ENCODE peak calls at places on chromosome 17, in five cellular contexts. D, N, I, E and S are unnamed samples.

GRCh38 chr17:11900655-11901054 is 96.6 kb downstream of the ZNF18 start:
- DNase-seq in D (no peak), N (no peak), I (no peak), E (no peak), S (no peak)

GRCh38 chr17:74334393-74335039 is 8.5 kb downstream of the KIF19 start:
- DNase-seq in D (no peak), N (no peak), I (no peak), E (no peak), S (no peak)

GRCh38 chr17:31834448-31834847 is 24.6 kb downstream of the COPRS start:
- DNase-seq in D (no peak), N (no peak), I (no peak), E (no peak), S (no peak)

GRCh38 chr17:37530420-37530819 is 40.7 kb downstream of the DUSP14 start:
- DNase-seq in D (peak), N (no peak), I (no peak), E (no peak), S (no peak)

GRCh38 chr17:79811888-79812205 is 15.0 kb upstream of the CBX8 start:
- DNase-seq in D (no peak), N (no peak), I (no peak), E (no peak), S (no peak)

GRCh38 chr17:69222707-69223106 is 5.9 kb downstream of the ABCA10 start:
- DNase-seq in D (no peak), N (no peak), I (no peak), E (no peak), S (no peak)

GRCh38 chr17:58330544-58330996 is 2.0 kb upstream of the TSPOAP1 start:
- DNase-seq in D (no peak), N (no peak), I (no peak), E (no peak), S (no peak)

GRCh38 chr17:4332296-4332970 is 34.0 kb downstream of the UBE2G1 start:
- DNase-seq in D (peak), N (no peak), I (no peak), E (no peak), S (peak)

GRCh38 chr17:67482784-67483183 is 105.7 kb downstream of the PITPNC1 start:
- DNase-seq in D (no peak), N (no peak), I (no peak), E (no peak), S (no peak)

GRCh38 chr17:79738643-79739042 is 7.9 kb downstream of the ENPP7 start:
- DNase-seq in D (no peak), N (no peak), I (no peak), E (no peak), S (no peak)

GRCh38 chr17:57810740-57811632 is 38.9 kb downstream of the MRPS23 start:
- DNase-seq in D (peak), N (no peak), I (no peak), E (peak), S (no peak)

GRCh38 chr17:45227101-45227591 is 5.5 kb downstream of the FMNL1 start:
- DNase-seq in D (no peak), N (no peak), I (no peak), E (peak), S (no peak)

GRCh38 chr17:17823433-17824118 is 13.2 kb downstream of the SREBF1 start:
- DNase-seq in D (peak), N (no peak), I (peak), E (peak), S (peak)

GRCh38 chr17:40355804-40356758 is 8.5 kb downstream of the GJD3 start:
- DNase-seq in D (no peak), N (no peak), I (no peak), E (no peak), S (no peak)

GRCh38 chr17:57666946-57667345 is 78.2 kb downstream of the CCDC182 start:
- DNase-seq in D (no peak), N (no peak), I (peak), E (no peak), S (no peak)

GRCh38 chr17:75552847-75553552 is 27.5 kb downstream of the LLGL2 start:
- DNase-seq in D (peak), N (no peak), I (no peak), E (no peak), S (no peak)

GRCh38 chr17:15436399-15437369 is 30.7 kb downstream of the CDRT4 start:
- DNase-seq in D (no peak), N (peak), I (no peak), E (peak), S (no peak)

GRCh38 chr17:35449371-35449931 is 885 bp upstream of the SLFN13 start:
- DNase-seq in D (peak), N (no peak), I (no peak), E (no peak), S (no peak)

GRCh38 chr17:44382917-44383316 is 6.5 kb downstream of the ITGA2B start:
- DNase-seq in D (no peak), N (no peak), I (no peak), E (no peak), S (no peak)

GRCh38 chr17:17151055-17151454 is 55.1 kb downstream of the PLD6 start:
- DNase-seq in D (peak), N (peak), I (no peak), E (no peak), S (peak)

GRCh38 chr17:927611-928461 is 51.7 kb downstream of the NXN start:
- DNase-seq in D (peak), N (peak), I (no peak), E (no peak), S (peak)

GRCh38 chr17:48915459-48916282 is 7.5 kb downstream of the UBE2Z start:
- DNase-seq in D (peak), N (peak), I (no peak), E (no peak), S (peak)

GRCh38 chr17:17573912-17574311 is 17.6 kb downstream of the PEMT start:
- DNase-seq in D (no peak), N (no peak), I (no peak), E (no peak), S (no peak)

GRCh38 chr17:2598166-2598565 is 4.7 kb downstream of the PAFAH1B1 start:
- DNase-seq in D (peak), N (no peak), I (no peak), E (no peak), S (peak)

GRCh38 chr17:80029235-80029974 is 6.3 kb downstream of the TBC1D16 start:
- DNase-seq in D (peak), N (no peak), I (peak), E (peak), S (no peak)

DNA sequence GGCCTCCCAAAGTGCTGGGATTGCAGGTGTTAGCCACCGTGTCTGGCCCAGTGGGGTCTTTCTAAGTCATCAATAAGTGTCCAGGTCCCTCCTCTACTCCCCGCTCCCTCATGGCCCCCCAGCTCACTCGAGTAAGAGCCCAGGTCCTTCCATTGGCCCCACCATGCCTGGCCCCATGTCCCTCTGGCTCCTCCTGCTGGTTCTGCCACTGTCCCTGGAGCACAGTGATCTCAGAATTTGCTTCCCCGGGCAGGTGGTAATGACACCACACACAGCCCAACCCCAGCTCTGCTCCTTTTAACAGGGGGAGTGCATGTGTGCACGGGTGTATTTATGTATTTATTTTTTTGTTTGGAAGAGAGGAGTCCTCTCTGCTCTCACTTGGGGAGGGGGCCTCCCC is 19.6 kb downstream of the MGAT5B start:
- DNase-seq in D (no peak), N (no peak), I (no peak), E (no peak), S (no peak)
- TF ChIP-seq CTCF in D (peak), N (peak), I (no peak), E (no peak), S (no peak)

DNA sequence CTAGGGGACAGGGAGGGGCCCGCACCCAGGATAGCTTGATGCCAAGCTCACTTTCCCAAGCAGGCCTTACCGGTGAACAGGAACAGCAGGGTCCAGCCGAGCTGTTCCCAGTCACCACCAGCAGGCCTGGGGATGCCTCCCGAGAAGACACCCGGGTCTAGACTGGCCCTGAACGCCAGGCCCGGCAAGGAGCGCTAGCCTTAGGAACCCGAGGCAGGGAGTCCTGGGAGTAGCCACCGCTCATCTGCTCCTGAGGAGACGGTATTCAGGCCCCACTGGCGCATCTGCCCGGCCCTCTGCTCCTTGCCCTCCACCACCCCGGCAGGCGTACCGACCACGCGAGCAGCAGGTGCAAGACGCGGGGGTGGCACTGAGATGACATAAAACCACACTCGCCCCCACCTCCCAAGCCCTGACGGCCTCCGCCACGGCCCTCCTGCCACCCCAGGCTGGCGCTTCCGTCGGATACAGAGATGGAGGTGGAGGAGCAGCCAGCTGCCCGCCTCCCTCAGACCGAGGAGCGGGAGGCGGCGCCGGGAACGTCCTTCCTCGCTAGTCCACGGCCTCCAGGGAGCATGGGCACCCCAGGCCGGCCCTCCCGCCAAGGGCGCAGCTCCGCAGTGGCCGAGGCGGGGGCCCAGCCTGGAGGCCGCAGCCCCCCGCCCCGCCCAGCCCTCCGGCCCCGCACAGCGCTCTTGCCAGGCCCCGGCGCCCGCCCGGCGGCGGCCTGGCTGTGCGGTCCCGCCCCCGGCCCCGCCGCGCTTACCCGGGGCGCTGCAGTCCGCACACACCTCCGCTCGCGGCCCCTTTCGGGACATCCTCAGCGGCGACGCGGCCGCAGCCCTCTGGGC is 662 bp downstream of the GIT1 start:
- DNase-seq in D (peak), N (no peak), I (no peak), E (peak), S (no peak)
- TF ChIP-seq CTCF in D (no peak), N (no peak), I (peak), E (no peak), S (no peak)

GRCh38 chr17:50281739-50282401 is 7.6 kb downstream of the TMEM92 start:
- DNase-seq in D (no peak), N (no peak), I (no peak), E (no peak), S (no peak)

GRCh38 chr17:50285941-50286340 is 11.7 kb downstream of the TMEM92 start:
- DNase-seq in D (no peak), N (no peak), I (no peak), E (no peak), S (no peak)

GRCh38 chr17:50283246-50283645 is 9.0 kb downstream of the TMEM92 start:
- DNase-seq in D (no peak), N (no peak), I (no peak), E (no peak), S (no peak)

GRCh38 chr17:50280801-50281441 is 6.7 kb downstream of the TMEM92 start:
- DNase-seq in D (no peak), N (no peak), I (no peak), E (no peak), S (no peak)

GRCh38 chr17:50283714-50284432 is 9.6 kb downstream of the TMEM92 start:
- DNase-seq in D (no peak), N (no peak), I (no peak), E (no peak), S (no peak)
- TF ChIP-seq CTCF in D (no peak), N (no peak), I (no peak), E (no peak), S (no peak)

GRCh38 chr17:81338301-81339179 is 43.4 kb upstream of the SLC38A10 start:
- DNase-seq in D (peak), N (no peak), I (no peak), E (no peak), S (no peak)
- TF ChIP-seq CTCF in D (no peak), N (no peak), I (no peak), E (no peak), S (no peak)

DNA sequence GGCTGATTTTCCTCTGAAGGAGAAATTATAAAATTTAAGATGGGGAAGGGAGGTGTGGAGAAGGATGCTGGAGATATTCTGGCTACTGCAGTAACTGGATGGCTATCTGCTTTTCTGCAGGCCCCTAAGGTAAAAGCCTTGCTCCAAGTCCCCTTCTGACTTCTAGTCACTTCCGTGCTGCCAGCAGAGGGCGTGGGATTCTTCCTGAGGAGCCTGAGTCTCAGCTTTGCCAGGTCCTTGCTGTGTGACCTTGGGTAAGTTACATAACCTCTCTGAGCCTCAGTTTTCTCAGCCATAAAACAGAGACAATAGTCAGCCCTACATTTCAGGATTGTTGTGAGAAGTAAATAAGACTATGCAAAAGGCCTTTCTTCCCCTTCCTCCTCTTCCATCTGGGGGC is 24.3 kb upstream of the TMEM220 start:
- DNase-seq in D (no peak), N (no peak), I (no peak), E (peak), S (no peak)
- TF ChIP-seq CTCF in D (peak), N (peak), I (peak), E (no peak), S (peak)

GRCh38 chr17:63476857-63477470 is at the start of gene ACE:
- DNase-seq in D (peak), N (no peak), I (no peak), E (peak), S (no peak)
- TF ChIP-seq CTCF in D (no peak), N (no peak), I (no peak), E (no peak), S (no peak)

GRCh38 chr17:47895254-47895855 is 681 bp upstream of the SP2 start:
- DNase-seq in D (peak), N (no peak), I (no peak), E (peak), S (no peak)
- TF ChIP-seq CTCF in D (no peak), N (no peak), I (no peak), E (no peak), S (no peak)